ENCODE peak calls at places on chromosome 6, in five cellular contexts. Q is naive thymus-derived CD8-positive, alpha-beta T cell; B is IMR-90; N is natural killer cell; H is heart right ventricle. I is an unnamed sample.

GRCh38 chr6:161138545-161139303 is 135.1 kb downstream of the AGPAT4 start:
- ATAC-seq in Q (no peak), B (no peak), N (no peak), H (no peak), I (no peak)

GRCh38 chr6:150165020-150165702 is 22.3 kb downstream of the PPP1R14C start:
- ATAC-seq in Q (no peak), B (no peak), N (no peak), H (no peak), I (no peak)

GRCh38 chr6:63441266-63441956 is 121.6 kb upstream of the LGSN start:
- ATAC-seq in Q (peak), B (no peak), N (no peak), H (no peak), I (no peak)

GRCh38 chr6:90463359-90463758 is 123.5 kb downstream of the MAP3K7 start:
- ATAC-seq in Q (peak), B (no peak), N (peak), H (no peak), I (no peak)

GRCh38 chr6:109015185-109015584 is 79.5 kb downstream of the SESN1 start:
- ATAC-seq in Q (peak), B (no peak), N (no peak), H (no peak), I (peak)

GRCh38 chr6:165931675-165932074 is 236.0 kb downstream of the TBXT start:
- ATAC-seq in Q (no peak), B (no peak), N (no peak), H (no peak), I (no peak)

GRCh38 chr6:119147101-119148053 is 68.9 kb upstream of the FAM184A start:
- ATAC-seq in Q (no peak), B (peak), N (peak), H (peak), I (peak)

GRCh38 chr6:116034327-116034726 is 26.4 kb downstream of the FRK start:
- ATAC-seq in Q (no peak), B (peak), N (no peak), H (no peak), I (no peak)

GRCh38 chr6:53119772-53120409 is 28.8 kb downstream of the GCM1 start:
- ATAC-seq in Q (no peak), B (peak), N (no peak), H (no peak), I (peak)

GRCh38 chr6:7197752-7198151 is 90.0 kb downstream of the RREB1 start:
- ATAC-seq in Q (no peak), B (no peak), N (no peak), H (no peak), I (no peak)

GRCh38 chr6:157834549-157834948 is 11.5 kb downstream of the SNX9 start:
- ATAC-seq in Q (no peak), B (no peak), N (no peak), H (no peak), I (no peak)

GRCh38 chr6:148443798-148444560 is 101.3 kb downstream of the SASH1 start:
- ATAC-seq in Q (no peak), B (no peak), N (no peak), H (no peak), I (no peak)

GRCh38 chr6:40755749-40756452 is 168.7 kb upstream of the LRFN2 start:
- ATAC-seq in Q (no peak), B (no peak), N (no peak), H (no peak), I (peak)

GRCh38 chr6:124881898-124882579 is 80.2 kb upstream of the RNF217 start:
- ATAC-seq in Q (no peak), B (peak), N (no peak), H (no peak), I (no peak)

GRCh38 chr6:80433666-80434025 is 327.2 kb downstream of the BCKDHB start:
- ATAC-seq in Q (no peak), B (peak), N (no peak), H (no peak), I (no peak)

GRCh38 chr6:3786131-3786530 is 34.6 kb upstream of the PXDC1 start:
- ATAC-seq in Q (no peak), B (no peak), N (no peak), H (no peak), I (no peak)

GRCh38 chr6:16707101-16707783 is 54.0 kb downstream of the ATXN1 start:
- ATAC-seq in Q (no peak), B (no peak), N (peak), H (no peak), I (no peak)

I was measured in esophagus mucosa.